ENCODE peak calls at places on chromosomes 16 and 17, in ten cellular contexts. J is non-pigmented ciliary epithelial cell; X is GM12891; N is naive thymus-derived CD4-positive, alpha-beta T cell; C is T follicular helper cell; M is endothelial cell; T is coronary artery; O is hypothalamus; I is cardiac muscle cell; G is A172. L is an unnamed sample.

GRCh38 chr17:80559688-80560290 is 15.2 kb downstream of the RPTOR start:
- DNase-seq in T (no peak), G (no peak), I (peak; percentile 54), J (peak; percentile 76), N (no peak), M (no peak), X (no peak), C (no peak), O (no peak), L (no peak)

GRCh38 chr17:3865166-3865565 is 19.1 kb upstream of the NCBP3 start:
- DNase-seq in C (no peak), G (peak; percentile 79), O (peak; percentile 33), J (no peak), M (no peak), N (no peak), T (no peak), I (peak; percentile 52), X (no peak), L (no peak)

GRCh38 chr16:85262558-85263196 is 150.4 kb upstream of the CIBAR2 start:
- DNase-seq in J (no peak), M (no peak), I (no peak), T (no peak), G (no peak), X (no peak), O (no peak), C (no peak), N (no peak), L (no peak)

GRCh38 chr16:57802635-57803412 is 533 bp upstream of the KIFC3 start:
- DNase-seq in X (no peak), J (no peak), N (no peak), T (no peak), O (peak; percentile 54), G (no peak), C (no peak), I (no peak), M (no peak), L (no peak)

GRCh38 chr16:46757339-46758050 is 9.4 kb upstream of the MYLK3 start:
- DNase-seq in N (no peak), G (peak; percentile 77), J (no peak), M (no peak), C (no peak), O (no peak), X (no peak), T (no peak), I (peak; percentile 55), L (no peak)

GRCh38 chr17:81738801-81739393 is 26.8 kb downstream of the SLC25A10 start:
- DNase-seq in O (no peak), G (no peak), C (no peak), N (no peak), I (no peak), M (no peak), J (no peak), X (no peak), T (no peak), L (no peak)

GRCh38 chr17:45221081-45221996 is at the start of gene FMNL1:
- DNase-seq in M (no peak), C (no peak), O (no peak), X (no peak), G (no peak), N (peak; percentile 59), I (no peak), J (no peak), T (peak; percentile 76), L (no peak)

GRCh38 chr17:8409966-8410881 is 12.6 kb upstream of the RNF222 start:
- DNase-seq in J (peak; percentile 32), M (peak; percentile 92), N (peak; percentile 70), T (peak; percentile 87), X (no peak), I (peak; percentile 93), O (peak; percentile 72), C (peak; percentile 73), G (peak; percentile 87), L (peak; percentile 84)

GRCh38 chr16:46745594-46745993 is 2.5 kb downstream of the MYLK3 start:
- DNase-seq in I (no peak), N (no peak), C (no peak), O (no peak), G (no peak), J (no peak), T (peak; percentile 33), X (no peak), M (no peak), L (no peak)

GRCh38 chr17:47935961-47936360 is 5.4 kb upstream of the PNPO start:
- DNase-seq in I (peak; percentile 72), M (no peak), C (no peak), X (no peak), N (no peak), O (no peak), T (no peak), G (peak; percentile 96), J (peak; percentile 60), L (no peak)

GRCh38 chr16:70706948-70707465 is 21.2 kb upstream of the MTSS2 start:
- DNase-seq in N (no peak), X (no peak), T (no peak), J (no peak), I (peak; percentile 56), M (no peak), G (peak; percentile 97), O (no peak), C (no peak), L (no peak)

GRCh38 chr17:44464037-44464436 is 39.2 kb downstream of the GPATCH8 start:
- DNase-seq in C (no peak), O (no peak), N (no peak), J (peak; percentile 11), I (peak; percentile 6), G (no peak), X (no peak), M (no peak), T (no peak), L (no peak)

GRCh38 chr17:45923511-45924268 is 29.3 kb downstream of the MAPT start:
- DNase-seq in N (no peak), I (peak; percentile 86), M (no peak), T (no peak), O (no peak), G (no peak), X (no peak), J (no peak), C (no peak), L (no peak)

GRCh38 chr16:4514606-4515005 is 24.0 kb downstream of the CDIP1 start:
- DNase-seq in C (no peak), X (no peak), G (no peak), J (no peak), O (no peak), T (no peak), N (no peak), M (no peak), I (no peak), L (no peak)

GRCh38 chr17:34369571-34369970 is 6.5 kb upstream of the CCL1 start:
- DNase-seq in I (no peak), M (no peak), O (no peak), C (no peak), X (no peak), G (no peak), T (peak; percentile 56), N (no peak), J (no peak), L (no peak)

GRCh38 chr17:49093131-49093530 is 39.4 kb upstream of the B4GALNT2 start:
- DNase-seq in O (no peak), N (no peak), G (no peak), T (no peak), I (no peak), J (no peak), X (no peak), M (no peak), C (no peak), L (no peak)

GRCh38 chr17:1730004-1730344 is 5.5 kb downstream of the WDR81 start:
- DNase-seq in G (no peak), J (no peak), X (no peak), O (no peak), I (no peak), T (no peak), C (no peak), M (no peak), N (no peak), L (no peak)

GRCh38 chr16:12513057-12513790 is 290.5 kb downstream of the CPPED1 start:
- DNase-seq in O (no peak), N (no peak), I (no peak), J (no peak), C (no peak), X (no peak), G (no peak), M (no peak), T (no peak), L (no peak)

GRCh38 chr17:69654981-69655581 is 240.6 kb downstream of the MAP2K6 start:
- DNase-seq in O (no peak), I (peak; percentile 69), M (no peak), G (peak; percentile 8), T (no peak), C (no peak), J (no peak), X (no peak), N (no peak), L (no peak)

GRCh38 chr16:73062640-73063283 is 14.8 kb upstream of the ZFHX3 start:
- DNase-seq in O (no peak), G (no peak), N (no peak), I (peak; percentile 14), M (no peak), X (peak; percentile 34), T (peak; percentile 73), C (no peak), J (no peak), L (no peak)

GRCh38 chr16:69438465-69438864 is 14.0 kb downstream of the CYB5B start:
- DNase-seq in G (no peak), N (no peak), J (no peak), M (no peak), O (no peak), T (no peak), C (no peak), X (no peak), I (no peak), L (no peak)

GRCh38 chr17:81910840-81911276 is 341 bp downstream of the PCYT2 start:
- DNase-seq in M (no peak), T (no peak), I (no peak), G (no peak), C (no peak), O (no peak), J (no peak), X (no peak), N (no peak), L (no peak)

GRCh38 chr17:19383681-19384470 is 3.1 kb downstream of the MFAP4 start:
- DNase-seq in O (no peak), N (no peak), T (peak; percentile 75), J (no peak), X (no peak), G (no peak), M (no peak), I (peak; percentile 44), C (no peak), L (no peak)

GRCh38 chr17:37884516-37884915 is 39.7 kb upstream of the TBC1D3K start:
- DNase-seq in T (no peak), O (no peak), N (no peak), X (no peak), J (no peak), I (no peak), G (no peak), C (no peak), M (no peak), L (no peak)

GRCh38 chr17:44922136-44922535 is 6.8 kb upstream of the GFAP start:
- DNase-seq in X (no peak), C (no peak), I (no peak), M (no peak), O (no peak), J (no peak), G (no peak), N (no peak), T (no peak), L (no peak)

GRCh38 chr17:57667461-57667923 is 77.6 kb downstream of the CCDC182 start:
- DNase-seq in C (no peak), N (no peak), O (no peak), T (peak; percentile 50), J (no peak), M (no peak), G (no peak), I (no peak), X (no peak), L (no peak)

GRCh38 chr16:30063893-30064745 is 1.4 kb upstream of the ALDOA start:
- DNase-seq in G (peak; percentile 70), J (no peak), C (peak; percentile 47), M (peak; percentile 23), O (peak; percentile 74), I (no peak), X (peak; percentile 70), N (peak; percentile 71), T (peak; percentile 87), L (peak; percentile 57)

GRCh38 chr17:19024101-19025078 is 19.8 kb upstream of the FAM83G start:
- DNase-seq in T (no peak), J (no peak), M (no peak), C (no peak), N (peak; percentile 48), G (no peak), O (no peak), X (no peak), I (no peak), L (no peak)

L was measured in SW 1271.